ENCODE peak calls at places on chromosome 18, in five cellular contexts. N, L, J, Y and Z are unnamed samples. For H3K27me3, the result is how much of the 10 kb centered on the place peaks cover.

GRCh38 chr18:6781846-6782245 is 52.3 kb downstream of the ARHGAP28 start:
- DNase-seq in L (peak), N (peak), J (no peak), Y (peak), Z (no peak)

GRCh38 chr18:69684789-69685188 is 262.9 kb downstream of the CD226 start:
- DNase-seq in Y (no peak), J (no peak), N (no peak), L (no peak), Z (no peak)

GRCh38 chr18:10020176-10020575 is 106.4 kb downstream of the VAPA start:
- DNase-seq in Y (peak), L (no peak), J (no peak), N (no peak), Z (no peak)

GRCh38 chr18:14978962-14979535 is 231.1 kb downstream of the ANKRD30B start:
- DNase-seq in J (no peak), L (peak), Y (no peak), N (no peak), Z (peak)

GRCh38 chr18:31057031-31057430 is 14.5 kb upstream of the DSC3 start:
- DNase-seq in J (no peak), L (no peak), N (no peak), Y (peak), Z (no peak)

GRCh38 chr18:53421869-53422268 is 802.6 kb downstream of the MBD2 start:
- DNase-seq in J (no peak), N (no peak), L (no peak), Y (no peak), Z (no peak)

GRCh38 chr18:76980663-76981387 is 151.8 kb downstream of the MBP start:
- DNase-seq in J (no peak), L (no peak), Y (no peak), N (no peak), Z (no peak)

GRCh38 chr18:35076126-35076525 is 34.9 kb downstream of the MAPRE2 start:
- DNase-seq in L (no peak), N (no peak), Y (no peak), J (no peak), Z (no peak)

GRCh38 chr18:44182363-44182762 is 498.3 kb upstream of the SETBP1 start:
- DNase-seq in J (no peak), L (no peak), Y (no peak), N (no peak), Z (no peak)

GRCh38 chr18:32769242-32770180 is 3.3 kb downstream of the KLHL14 start:
- DNase-seq in Y (no peak), N (no peak), L (no peak), J (no peak), Z (no peak)

GRCh38 chr18:50327983-50328382 is 40.5 kb upstream of the CXXC1 start:
- DNase-seq in J (no peak), N (no peak), Y (no peak), L (no peak), Z (no peak)

GRCh38 chr18:55272510-55273243 is 313.4 kb upstream of the CCDC68 start:
- DNase-seq in Y (no peak), N (no peak), L (no peak), J (no peak), Z (no peak)

GRCh38 chr18:6628189-6628588 is 101.3 kb upstream of the ARHGAP28 start:
- DNase-seq in Y (no peak), N (no peak), L (no peak), J (no peak), Z (peak)

GRCh38 chr18:39799010-39799409 is 2156.0 kb upstream of the PIK3C3 start:
- DNase-seq in N (no peak), J (no peak), L (no peak), Y (no peak), Z (no peak)

GRCh38 chr18:7447629-7448028 is 119.5 kb upstream of the PTPRM start:
- DNase-seq in Y (peak), J (no peak), L (no peak), N (no peak), Z (no peak)

GRCh38 chr18:12744103-12744502 is 41.3 kb downstream of the PSMG2 start:
- DNase-seq in L (no peak), N (no peak), Y (peak), J (no peak), Z (no peak)

GRCh38 chr18:63186520-63186919 is 133.0 kb downstream of the BCL2 start:
- DNase-seq in Y (no peak), J (no peak), L (no peak), N (no peak), Z (no peak)

GRCh38 chr18:24632158-24632988 is 171.9 kb downstream of the HRH4 start:
- DNase-seq in L (no peak), N (no peak), Y (no peak), J (no peak), Z (no peak)

DNA sequence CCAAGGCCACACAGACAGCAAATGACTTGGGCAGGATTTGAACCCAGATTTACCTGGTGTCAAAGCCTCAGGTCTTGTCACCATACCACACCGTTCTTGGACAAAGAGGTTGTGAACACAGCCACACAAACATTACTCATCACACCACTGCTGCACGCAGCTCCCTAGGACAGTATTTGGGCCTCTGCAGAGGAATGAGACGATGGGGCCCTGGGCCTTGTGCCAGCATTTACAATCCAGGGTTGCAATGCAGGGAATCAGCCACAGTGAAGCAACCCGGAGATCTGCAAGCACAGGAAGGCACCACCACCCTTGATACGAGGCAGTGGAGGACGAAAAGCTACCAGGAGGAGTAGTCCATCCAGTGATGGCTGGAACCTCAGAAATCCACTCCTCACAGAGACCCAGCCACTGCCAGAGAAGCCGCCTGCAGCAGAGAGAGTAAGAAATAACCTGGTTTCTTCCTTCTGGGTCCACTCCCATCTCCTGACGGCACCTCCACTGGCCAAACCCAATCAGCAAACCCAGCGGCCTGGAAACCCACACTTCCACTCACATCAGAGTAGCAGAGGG is 3.7 kb upstream of the MTCL1 start:
- DNase-seq in Y (peak), L (no peak), J (no peak), N (no peak), Z (no peak)
- H3K27me3 ChIP-seq in Y (under half), L (under half), J (under half), N (under half), Z (under half)

GRCh38 chr18:60200558-60200957 is 172.0 kb downstream of the MC4R start:
- DNase-seq in J (no peak), L (no peak), N (no peak), Y (no peak), Z (no peak)
- TF ChIP-seq CTCF in J (no peak), L (no peak), N (no peak), Y (no peak), Z (no peak)

DNA sequence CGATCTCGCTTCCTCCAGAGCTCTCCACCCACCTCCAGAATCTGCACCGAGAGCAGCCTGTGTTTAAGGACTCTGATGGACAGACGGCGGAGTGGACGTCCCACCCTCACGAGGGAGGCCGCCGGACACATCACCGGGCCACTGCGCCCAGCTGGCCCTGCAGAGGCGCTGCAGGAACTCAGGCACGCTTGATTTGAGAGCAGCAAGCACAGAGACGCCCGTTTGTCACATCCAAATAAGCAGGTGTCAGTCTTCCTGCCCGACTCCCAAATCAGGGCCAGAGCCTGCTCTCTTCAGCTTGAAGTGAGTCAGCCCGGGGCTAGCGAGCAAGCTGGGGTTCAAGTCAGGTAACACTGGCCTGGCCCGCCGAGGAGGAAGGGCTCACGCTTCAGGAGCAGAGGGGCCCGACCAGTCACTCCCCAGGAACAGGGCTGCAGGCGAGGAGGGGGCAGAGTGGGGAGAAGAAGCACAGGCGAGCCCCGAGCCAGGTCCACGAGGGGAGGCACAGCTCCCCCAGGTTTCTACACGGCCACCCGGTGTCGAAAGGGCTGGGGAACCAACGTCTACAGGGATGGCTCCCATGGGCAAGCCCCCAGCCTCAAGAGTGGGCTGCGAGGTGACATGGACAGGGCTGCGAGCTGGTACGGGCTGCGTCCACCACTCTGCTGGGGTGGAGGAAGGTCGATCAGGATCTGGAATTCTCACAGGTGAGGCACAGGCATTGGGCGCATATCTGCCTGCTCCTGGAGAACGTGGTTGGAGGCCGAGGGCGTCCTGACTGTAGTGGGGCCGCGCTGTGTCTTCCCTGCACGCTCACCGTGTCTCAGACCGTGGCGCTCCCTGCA is 52.5 kb upstream of the CTDP1 start:
- DNase-seq in L (no peak), Y (no peak), N (no peak), J (no peak), Z (no peak)
- H3K27me3 ChIP-seq in L (under half), Y (under half), N (under half), J (under half), Z (under half)

GRCh38 chr18:13793819-13794218 is 30.1 kb upstream of the MC5R start:
- DNase-seq in L (no peak), N (no peak), Y (no peak), J (no peak), Z (no peak)
- TF ChIP-seq CTCF in L (no peak), N (no peak), Y (no peak), J (no peak), Z (no peak)

GRCh38 chr18:907171-907879 is 2.7 kb downstream of the ADCYAP1 start:
- DNase-seq in Y (no peak), N (no peak), J (peak), L (no peak), Z (no peak)

GRCh38 chr18:908631-909621 is 4.3 kb downstream of the ADCYAP1 start:
- DNase-seq in L (no peak), J (no peak), N (no peak), Y (no peak), Z (no peak)

GRCh38 chr18:905948-906415 is 1.3 kb downstream of the ADCYAP1 start:
- DNase-seq in Y (no peak), J (no peak), N (no peak), L (no peak), Z (no peak)

GRCh38 chr18:906416-907170 is 1.9 kb downstream of the ADCYAP1 start:
- DNase-seq in N (no peak), J (peak), L (no peak), Y (no peak), Z (no peak)

GRCh38 chr18:907880-908512 is 3.3 kb downstream of the ADCYAP1 start:
- DNase-seq in N (no peak), J (no peak), L (no peak), Y (no peak), Z (no peak)
- H3K27me3 ChIP-seq in N (half or more), J (under half), L (half or more), Y (under half), Z (under half)

DNA sequence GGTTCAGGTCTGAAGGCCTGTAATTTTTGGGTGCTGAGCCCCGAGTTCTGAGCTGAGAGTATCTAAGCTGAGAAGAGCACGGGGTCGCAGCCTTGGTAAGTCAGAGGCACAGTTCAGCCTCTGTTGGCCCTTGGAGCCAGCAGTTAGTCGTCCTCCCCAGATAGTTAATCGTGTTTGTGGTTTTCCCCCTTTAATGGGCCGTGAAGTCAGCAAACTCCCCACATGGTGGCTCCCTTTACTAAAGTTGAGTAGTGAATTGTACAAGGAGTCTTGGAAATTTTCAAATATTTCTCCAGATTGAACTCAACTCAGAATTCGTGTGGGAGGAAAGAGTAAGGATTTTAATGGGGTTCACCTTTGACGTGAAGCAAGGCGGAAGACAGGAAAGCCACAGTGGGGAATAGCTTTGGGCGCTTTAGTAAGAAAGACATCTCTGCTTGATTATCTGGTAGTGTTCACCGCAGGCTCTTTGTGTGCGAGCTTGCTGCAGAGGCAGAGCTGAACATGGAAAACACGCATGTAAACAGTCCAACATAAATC is 2.4 kb upstream of the ADCYAP1 start:
- DNase-seq in J (no peak), Y (no peak), L (no peak), N (no peak), Z (no peak)
- TF ChIP-seq CTCF in J (no peak), Y (no peak), L (no peak), N (no peak), Z (no peak)

GRCh38 chr18:79393626-79394401 is 1.9 kb upstream of the NFATC1 start:
- DNase-seq in J (peak), N (peak), Y (peak), L (peak), Z (peak)
- H3K27me3 ChIP-seq in J (under half), N (under half), Y (under half), L (under half), Z (under half)